ENCODE peak calls at places on chromosomes 11 and 22, in four cellular contexts. One of them, this sample, is unnamed.

GRCh38 chr11:124384399-124384798 is at the start of gene OR8B2:
- DNase-seq in suprapubic skin: no peak
- DNase-seq in stomach: no peak
- DNase-seq in H1: no peak
- DNase-seq in this sample: no peak

GRCh38 chr22:46054091-46054877 is 77.3 kb upstream of the WNT7B start:
- DNase-seq in suprapubic skin: peak; percentile 85
- DNase-seq in stomach: peak; percentile 52
- DNase-seq in H1: no peak
- DNase-seq in this sample: peak; percentile 62

GRCh38 chr11:111450480-111451320 is 61.5 kb downstream of the BTG4 start:
- DNase-seq in suprapubic skin: peak; percentile 54
- DNase-seq in stomach: no peak
- DNase-seq in H1: no peak
- DNase-seq in this sample: peak; percentile 5

GRCh38 chr11:10322830-10323792 is 18.2 kb downstream of the ADM start:
- DNase-seq in suprapubic skin: peak; percentile 80
- DNase-seq in stomach: peak; percentile 67
- DNase-seq in H1: no peak
- DNase-seq in this sample: no peak

GRCh38 chr11:30143098-30143705 is 87.6 kb upstream of the FSHB start:
- DNase-seq in suprapubic skin: no peak
- DNase-seq in stomach: no peak
- DNase-seq in H1: no peak
- DNase-seq in this sample: no peak

GRCh38 chr11:15074206-15075161 is 1.1 kb downstream of the CALCB start:
- DNase-seq in suprapubic skin: peak; percentile 80
- DNase-seq in stomach: peak; percentile 91
- DNase-seq in H1: peak; percentile 73
- DNase-seq in this sample: peak; percentile 78

GRCh38 chr11:130648601-130649000 is 200.2 kb downstream of the ADAMTS15 start:
- DNase-seq in suprapubic skin: no peak
- DNase-seq in stomach: no peak
- DNase-seq in H1: no peak
- DNase-seq in this sample: no peak

GRCh38 chr11:107468596-107468995 is 11.0 kb upstream of the CWF19L2 start:
- DNase-seq in suprapubic skin: no peak
- DNase-seq in stomach: no peak
- DNase-seq in H1: no peak
- DNase-seq in this sample: no peak

GRCh38 chr11:8168485-8169257 is at the start of gene RIC3:
- DNase-seq in suprapubic skin: no peak
- DNase-seq in stomach: peak; percentile 33
- DNase-seq in H1: peak; percentile 19
- DNase-seq in this sample: peak; percentile 91

GRCh38 chr11:35914824-35915223 is 29.0 kb upstream of the LDLRAD3 start:
- DNase-seq in suprapubic skin: no peak
- DNase-seq in stomach: no peak
- DNase-seq in H1: no peak
- DNase-seq in this sample: no peak

GRCh38 chr11:13831707-13832106 is 130.8 kb upstream of the SPON1 start:
- DNase-seq in suprapubic skin: no peak
- DNase-seq in stomach: no peak
- DNase-seq in H1: no peak
- DNase-seq in this sample: no peak

GRCh38 chr11:133956650-133957633 is at the start of gene IGSF9B:
- DNase-seq in suprapubic skin: no peak
- DNase-seq in stomach: peak; percentile 89
- DNase-seq in H1: peak; percentile 47
- DNase-seq in this sample: peak; percentile 80

GRCh38 chr11:77868744-77869143 is 47.8 kb downstream of the AAMDC start:
- DNase-seq in suprapubic skin: no peak
- DNase-seq in stomach: no peak
- DNase-seq in H1: no peak
- DNase-seq in this sample: no peak

GRCh38 chr22:47996446-47996857 is 1234.0 kb downstream of the TBC1D22A start:
- DNase-seq in suprapubic skin: no peak
- DNase-seq in stomach: no peak
- DNase-seq in H1: no peak
- DNase-seq in this sample: no peak

GRCh38 chr22:39288135-39288898 is 31.1 kb downstream of the RPL3 start:
- DNase-seq in suprapubic skin: no peak
- DNase-seq in stomach: no peak
- DNase-seq in H1: no peak
- DNase-seq in this sample: no peak

GRCh38 chr11:114237321-114238280 is 58.6 kb upstream of the NNMT start:
- DNase-seq in suprapubic skin: no peak
- DNase-seq in stomach: no peak
- DNase-seq in H1: no peak
- DNase-seq in this sample: no peak

GRCh38 chr22:26308467-26308866 is 120.6 kb upstream of the ASPHD2 start:
- DNase-seq in suprapubic skin: no peak
- DNase-seq in stomach: no peak
- DNase-seq in H1: no peak
- DNase-seq in this sample: no peak

GRCh38 chr11:19714387-19715363 is 2.0 kb downstream of the NAV2 start:
- DNase-seq in suprapubic skin: no peak
- DNase-seq in stomach: no peak
- DNase-seq in H1: no peak
- DNase-seq in this sample: peak; percentile 44

GRCh38 chr11:65573391-65574146 is 1.2 kb downstream of the FAM89B start:
- DNase-seq in suprapubic skin: no peak
- DNase-seq in stomach: no peak
- DNase-seq in H1: no peak
- DNase-seq in this sample: no peak

DNA sequence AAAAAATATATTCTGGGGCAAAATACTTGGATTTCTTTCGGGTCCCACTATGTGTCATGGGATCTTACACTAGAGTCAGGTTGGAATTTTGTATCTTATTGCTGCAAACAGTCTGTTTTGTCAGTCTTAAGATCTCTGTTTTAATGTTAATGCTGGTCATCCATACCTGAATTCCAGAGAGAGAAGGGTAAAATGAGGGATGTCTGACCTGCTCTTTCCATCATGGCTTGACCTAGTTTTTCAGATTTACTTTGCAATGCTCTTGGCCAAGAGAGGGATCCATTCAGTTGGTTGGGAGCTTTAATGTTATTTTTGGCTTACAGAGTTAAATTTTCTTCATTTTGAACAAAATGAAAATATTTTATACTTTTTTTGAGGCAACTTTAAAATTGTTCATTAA is 117.2 kb downstream of the CASP12 start:
- DNase-seq in suprapubic skin: no peak
- DNase-seq in stomach: no peak
- DNase-seq in H1: no peak
- DNase-seq in this sample: no peak
- TF ChIP-seq POLR2AphosphoS5 in suprapubic skin: no peak
- TF ChIP-seq POLR2AphosphoS5 in stomach: no peak
- TF ChIP-seq POLR2AphosphoS5 in H1: no peak
- TF ChIP-seq POLR2AphosphoS5 in this sample: no peak

DNA sequence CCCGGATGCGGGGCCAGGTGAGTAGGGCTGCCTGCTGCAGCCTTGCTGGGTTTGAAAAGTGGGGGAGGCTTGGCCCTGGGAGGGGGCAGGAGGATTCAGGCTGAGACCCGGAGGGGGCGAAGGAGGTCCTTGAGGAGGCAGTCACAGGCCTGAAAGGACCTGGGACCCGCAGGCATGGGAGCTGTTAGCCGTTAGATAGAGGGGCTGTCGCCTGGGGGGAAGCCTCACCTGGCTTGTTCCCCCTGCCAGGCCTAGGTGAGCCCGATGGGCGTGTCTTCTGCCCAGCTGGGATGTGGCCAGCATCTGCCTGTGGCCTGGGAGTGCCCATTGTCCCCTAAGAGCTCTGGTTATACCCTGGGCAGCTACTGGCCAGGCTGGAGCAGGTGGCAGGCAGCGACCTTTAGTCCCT is 1.8 kb upstream of the DUSP8 start:
- DNase-seq in suprapubic skin: no peak
- DNase-seq in stomach: peak; percentile 87
- DNase-seq in H1: no peak
- DNase-seq in this sample: peak; percentile 79
- H3K4me3 ChIP-seq in suprapubic skin: peak overlapping the region; percentile 57
- H3K4me3 ChIP-seq in stomach: peak overlapping the region; percentile 58
- H3K4me3 ChIP-seq in H1: peak overlapping the region; percentile 71
- H3K4me3 ChIP-seq in this sample: peak overlapping the region; percentile 61

DNA sequence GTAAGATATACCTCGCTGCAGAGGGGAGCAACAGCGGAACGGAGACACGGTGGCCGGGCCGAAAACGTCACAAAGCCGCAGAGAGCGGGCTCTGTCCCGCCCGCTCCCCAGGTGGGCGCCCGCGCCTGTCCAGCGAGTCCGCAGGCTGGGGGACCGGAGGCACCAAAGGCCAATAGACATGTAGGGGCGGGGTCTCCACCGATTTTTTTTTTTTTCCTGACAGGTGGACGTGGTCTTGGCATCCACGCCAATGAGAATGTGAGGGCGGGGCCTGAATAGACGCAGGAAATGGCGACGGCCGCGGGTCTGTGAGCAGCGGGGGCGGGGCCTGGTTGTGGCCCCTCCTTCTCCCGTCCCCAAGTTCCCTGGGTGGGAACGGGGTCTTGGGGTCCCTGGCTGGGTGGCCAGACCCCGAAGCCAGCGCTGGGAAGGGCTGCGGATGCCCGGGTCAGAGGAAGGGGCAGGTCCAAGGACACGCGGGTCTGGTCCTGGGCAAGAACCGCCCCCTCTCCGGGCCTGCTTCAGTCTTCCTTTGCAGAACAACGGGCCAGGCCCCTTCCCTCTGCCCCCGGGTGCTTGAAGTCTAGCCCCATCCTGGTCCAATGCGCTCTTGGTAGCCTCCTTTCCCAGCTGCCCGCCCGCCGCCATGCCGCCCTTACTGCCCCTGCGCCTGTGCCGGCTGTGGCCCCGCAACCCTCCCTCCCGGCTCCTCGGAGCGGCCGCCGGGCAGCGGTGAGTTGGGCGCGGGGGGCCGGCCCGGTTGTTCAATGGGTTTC is at the start of gene DNAJC4:
- DNase-seq in suprapubic skin: peak; percentile 95
- DNase-seq in stomach: peak; percentile 96
- DNase-seq in H1: no peak
- DNase-seq in this sample: peak; percentile 98
- TF ChIP-seq EP300 in suprapubic skin: no peak
- TF ChIP-seq EP300 in stomach: no peak
- TF ChIP-seq EP300 in H1: no peak
- TF ChIP-seq EP300 in this sample: no peak

DNA sequence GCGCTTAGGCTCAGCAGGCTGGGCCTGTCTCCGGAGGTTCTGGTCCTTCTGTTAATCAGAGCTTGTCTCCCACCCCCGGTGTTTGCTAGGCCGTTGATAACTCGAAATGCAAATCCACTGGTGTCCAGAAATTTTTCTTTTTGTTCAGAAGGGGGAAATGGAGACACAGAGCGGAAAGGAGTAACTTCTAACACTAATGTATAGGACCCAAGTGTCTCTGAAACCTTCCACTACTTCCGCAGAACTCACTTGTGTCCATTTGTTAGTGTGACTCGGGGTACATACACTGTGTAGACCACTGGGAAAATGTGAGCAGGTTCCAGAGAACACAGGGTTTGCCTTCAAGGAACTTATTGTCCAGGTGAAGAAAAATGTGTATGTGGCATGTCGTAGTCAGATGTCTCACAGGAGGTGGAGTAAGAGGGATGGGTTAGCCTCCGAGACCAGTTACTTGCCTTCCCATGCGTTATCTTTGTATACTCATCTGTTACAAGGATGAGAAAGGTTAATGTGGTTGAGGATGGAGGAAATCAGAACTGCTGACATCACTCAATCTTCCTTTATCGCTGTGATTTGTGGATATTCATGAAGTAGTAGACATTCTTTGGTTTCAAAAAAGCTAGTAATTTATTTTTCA is 823 bp downstream of the ARCN1 start:
- DNase-seq in suprapubic skin: no peak
- DNase-seq in stomach: no peak
- DNase-seq in H1: no peak
- DNase-seq in this sample: no peak
- TF ChIP-seq POLR2AphosphoS5 in suprapubic skin: no peak
- TF ChIP-seq POLR2AphosphoS5 in stomach: no peak
- TF ChIP-seq POLR2AphosphoS5 in H1: no peak
- TF ChIP-seq POLR2AphosphoS5 in this sample: no peak

DNA sequence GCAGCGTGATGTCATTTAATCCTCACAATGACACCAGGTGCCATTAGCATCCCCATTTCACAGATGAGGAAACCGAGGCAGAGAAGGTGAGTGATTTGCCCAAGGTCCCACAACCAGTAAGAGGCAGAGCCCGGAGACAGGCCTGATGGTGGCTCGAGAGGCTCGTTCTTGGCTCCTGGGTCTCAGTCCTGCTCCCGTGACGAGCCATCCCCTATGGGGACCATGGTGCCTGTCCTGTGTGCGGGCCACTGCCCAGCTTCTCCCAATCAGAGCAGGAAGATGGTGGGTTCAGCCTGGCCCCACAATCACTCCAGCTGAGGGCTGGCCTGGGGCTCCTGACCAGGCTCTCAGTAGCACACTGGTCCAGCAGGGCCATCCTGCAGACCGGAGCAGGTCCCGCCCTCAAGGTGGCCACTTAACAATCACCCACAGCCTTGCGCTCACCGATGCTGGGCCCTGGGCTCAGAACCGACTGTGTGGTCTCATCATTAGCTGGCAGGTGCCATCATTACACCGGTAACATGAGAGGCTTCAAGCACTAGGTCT is 3.6 kb downstream of the ALDH3B1 start:
- DNase-seq in suprapubic skin: no peak
- DNase-seq in stomach: no peak
- DNase-seq in H1: no peak
- DNase-seq in this sample: no peak
- H3K4me3 ChIP-seq in suprapubic skin: no peak overlapping the region
- H3K4me3 ChIP-seq in stomach: no peak overlapping the region
- H3K4me3 ChIP-seq in H1: no peak overlapping the region
- H3K4me3 ChIP-seq in this sample: no peak overlapping the region

GRCh38 chr11:120537996-120538395 is 26.4 kb downstream of the GRIK4 start:
- DNase-seq in suprapubic skin: no peak
- DNase-seq in stomach: no peak
- DNase-seq in H1: no peak
- DNase-seq in this sample: no peak
- TF ChIP-seq EP300 in suprapubic skin: no peak
- TF ChIP-seq EP300 in stomach: no peak
- TF ChIP-seq EP300 in H1: no peak
- TF ChIP-seq EP300 in this sample: no peak

GRCh38 chr11:74592441-74593362 is at the start of gene POLD3:
- DNase-seq in suprapubic skin: peak; percentile 95
- DNase-seq in stomach: peak; percentile 96
- DNase-seq in H1: peak; percentile 70
- DNase-seq in this sample: peak; percentile 97
- TF ChIP-seq POLR2AphosphoS5 in suprapubic skin: no peak
- TF ChIP-seq POLR2AphosphoS5 in stomach: peak; percentile 96
- TF ChIP-seq POLR2AphosphoS5 in H1: peak; percentile 66
- TF ChIP-seq POLR2AphosphoS5 in this sample: peak; percentile 51

DNA sequence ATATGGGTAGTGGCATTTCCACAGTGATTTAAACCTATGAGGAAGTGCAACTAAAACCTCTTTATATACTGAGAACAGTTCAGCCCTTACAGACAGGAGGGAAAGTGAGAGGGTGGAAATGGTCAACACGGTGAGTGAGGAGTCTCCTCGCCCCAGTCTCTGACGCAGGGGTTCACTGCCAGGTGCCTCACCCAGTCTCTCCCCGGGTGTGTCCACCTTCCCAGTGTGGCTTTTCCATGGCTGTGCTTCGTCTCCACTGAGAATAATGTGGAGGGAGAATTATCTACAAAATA is 116.6 kb upstream of the TOP3B start:
- DNase-seq in suprapubic skin: no peak
- DNase-seq in stomach: no peak
- DNase-seq in H1: no peak
- DNase-seq in this sample: no peak
- H3K4me3 ChIP-seq in suprapubic skin: no peak overlapping the region
- H3K4me3 ChIP-seq in stomach: no peak overlapping the region
- H3K4me3 ChIP-seq in H1: no peak overlapping the region
- H3K4me3 ChIP-seq in this sample: no peak overlapping the region